ENCODE peak calls at places on chromosomes 13 and 19, in eight cellular contexts. Y is hepatocyte, O is epithelial cell of esophagus, W is nephron progenitor cell, U is fibroblast of mammary gland, H is kidney epithelial cell, R is stomach, C is glutamatergic neuron. N is an unnamed sample.

GRCh38 chr13:113669871-113670341 is 2.9 kb downstream of the GRK1 start:
- DNase-seq in W (no peak), U (no peak), C (peak; percentile 6), H (no peak), O (no peak), Y (no peak), R (peak; percentile 24), N (peak; percentile 85)

GRCh38 chr13:45365558-45365885 is 24.5 kb upstream of the TPT1 start:
- DNase-seq in C (no peak), R (no peak), Y (no peak), U (no peak), O (peak; percentile 84), H (no peak), W (no peak), N (no peak)

GRCh38 chr13:26941345-26942174 is 181.0 kb upstream of the GPR12 start:
- DNase-seq in U (peak; percentile 76), W (no peak), Y (peak; percentile 52), H (no peak), R (no peak), C (no peak), O (peak; percentile 45), N (no peak)

GRCh38 chr13:96785986-96786385 is 208.3 kb downstream of the OXGR1 start:
- DNase-seq in W (no peak), U (no peak), C (no peak), Y (no peak), H (no peak), O (no peak), R (no peak), N (no peak)

GRCh38 chr19:4186087-4186993 is 3.9 kb downstream of the ANKRD24 start:
- DNase-seq in R (peak; percentile 86), U (peak; percentile 69), Y (peak; percentile 88), C (peak; percentile 92), W (peak; percentile 94), O (peak; percentile 74), H (no peak), N (no peak)

GRCh38 chr19:46180701-46181385 is 32.8 kb downstream of the IGFL2 start:
- DNase-seq in R (no peak), U (peak; percentile 77), O (peak; percentile 85), Y (no peak), C (no peak), W (no peak), H (no peak), N (no peak)

GRCh38 chr13:42001580-42001979 is 40.7 kb upstream of the VWA8 start:
- DNase-seq in U (peak; percentile 85), Y (peak; percentile 58), W (peak; percentile 9), R (no peak), O (peak; percentile 83), H (peak; percentile 82), C (no peak), N (no peak)

GRCh38 chr13:57191667-57192066 is 24.7 kb downstream of the PRR20E start:
- DNase-seq in U (no peak), Y (no peak), O (no peak), R (no peak), C (no peak), H (no peak), W (no peak), N (no peak)

GRCh38 chr19:39680593-39680992 is 23.7 kb upstream of the LGALS14 start:
- DNase-seq in U (no peak), H (no peak), W (no peak), Y (no peak), C (no peak), O (no peak), R (no peak), N (no peak)

GRCh38 chr19:2077398-2077797 is 18.7 kb downstream of the MOB3A start:
- DNase-seq in R (no peak), Y (no peak), W (no peak), C (no peak), H (no peak), O (no peak), U (no peak), N (no peak)

GRCh38 chr13:114025432-114026127 is 51.7 kb upstream of the C13orf46 start:
- DNase-seq in H (no peak), O (no peak), W (peak; percentile 37), Y (no peak), U (peak; percentile 81), C (peak; percentile 30), R (no peak), N (no peak)

GRCh38 chr13:44921478-44921877 is 67.8 kb downstream of the NUFIP1 start:
- DNase-seq in U (no peak), Y (no peak), W (no peak), O (no peak), C (no peak), R (no peak), H (no peak), N (no peak)

GRCh38 chr19:3132971-3133792 is 2.7 kb upstream of the GNA15 start:
- DNase-seq in C (no peak), U (no peak), R (no peak), W (no peak), H (peak; percentile 49), Y (no peak), O (peak; percentile 31), N (no peak)

GRCh38 chr19:853014-853553 is 981 bp downstream of the ELANE start:
- DNase-seq in H (no peak), W (no peak), C (no peak), O (no peak), Y (no peak), U (no peak), R (no peak), N (no peak)

GRCh38 chr13:99086869-99087129 is 108.9 kb upstream of the DOCK9 start:
- DNase-seq in O (no peak), U (peak; percentile 15), W (no peak), H (no peak), Y (no peak), R (no peak), C (no peak), N (no peak)

GRCh38 chr19:23281663-23282276 is 31.6 kb upstream of the ZNF724 start:
- DNase-seq in O (no peak), C (no peak), Y (no peak), W (no peak), R (no peak), H (no peak), U (no peak), N (no peak)

GRCh38 chr19:41265376-41266153 is 1.4 kb downstream of the HNRNPUL1 start:
- DNase-seq in C (no peak), R (peak; percentile 27), W (peak; percentile 25), O (peak; percentile 24), H (no peak), Y (peak; percentile 55), U (peak; percentile 25), N (no peak)

GRCh38 chr19:54896036-54896435 is 9.9 kb upstream of the NCR1 start:
- DNase-seq in H (no peak), C (no peak), Y (no peak), R (no peak), O (no peak), W (no peak), U (no peak), N (no peak)

GRCh38 chr19:30870861-30871260 is 478.4 kb downstream of the TSHZ3 start:
- DNase-seq in O (peak; percentile 7), W (no peak), H (no peak), U (peak; percentile 1), C (peak; percentile 43), Y (peak; percentile 61), R (no peak), N (no peak)

GRCh38 chr13:109810761-109811510 is 24.6 kb upstream of the IRS2 start:
- DNase-seq in O (no peak), W (no peak), Y (no peak), R (no peak), H (no peak), U (no peak), C (no peak), N (no peak)

GRCh38 chr13:36475468-36475867 is 43.2 kb downstream of the CCNA1 start:
- DNase-seq in Y (no peak), O (peak; percentile 66), U (peak; percentile 28), W (no peak), R (no peak), H (no peak), C (no peak), N (no peak)
- TF ChIP-seq CTCF in Y (peak; percentile 4), O (peak; percentile 65), U (peak; percentile 24), W (no peak), R (no peak), H (peak; percentile 9), C (no peak), N (no peak)

GRCh38 chr13:93959796-93960533 is 519.5 kb downstream of the DCT start:
- DNase-seq in U (peak; percentile 49), R (no peak), W (no peak), Y (no peak), O (no peak), H (no peak), C (no peak), N (no peak)
- TF ChIP-seq CTCF in U (no peak), R (no peak), W (no peak), Y (no peak), O (no peak), H (no peak), C (no peak), N (no peak)

DNA sequence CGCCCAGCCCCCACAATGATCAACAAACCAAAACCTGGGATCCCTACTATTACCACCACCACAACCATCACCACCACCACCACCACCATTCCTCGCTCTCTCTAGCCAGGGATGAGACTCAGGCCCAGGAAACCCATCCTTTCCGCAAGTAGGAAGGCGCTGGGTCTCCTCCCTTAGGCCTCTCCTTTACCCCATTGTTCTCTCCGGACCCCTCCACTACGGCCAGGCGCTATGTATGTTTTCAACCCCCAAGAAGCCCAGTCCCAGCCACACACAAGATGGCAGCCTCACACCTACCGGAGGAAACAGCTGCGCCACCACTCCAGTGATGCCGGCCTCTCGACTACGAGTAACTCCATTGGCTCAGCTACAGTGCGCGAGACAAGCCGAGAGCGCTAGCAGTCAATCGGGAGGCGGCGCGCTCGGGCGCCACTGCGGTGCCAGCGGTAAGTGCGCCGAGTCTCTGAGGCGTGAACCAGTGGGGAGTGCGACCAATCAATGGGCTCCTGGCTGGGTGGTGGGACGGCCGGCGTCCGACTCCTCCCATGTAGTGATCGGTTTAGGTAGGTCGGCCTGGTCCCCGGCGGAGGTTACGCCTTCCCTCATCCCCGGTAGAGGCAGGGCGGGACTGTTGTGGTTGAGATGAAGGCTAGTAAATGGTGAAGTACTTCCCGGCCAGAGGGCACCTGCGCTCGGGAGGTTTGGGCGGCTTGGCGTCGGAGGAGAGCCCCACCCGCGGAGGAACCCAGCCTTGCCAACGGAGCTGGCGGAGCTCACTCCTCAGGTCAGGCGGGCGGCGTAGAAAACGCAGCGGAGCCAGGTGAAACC is at the start of the genes CAB39L and SETDB2:
- DNase-seq in C (peak; percentile 97), W (peak; percentile 94), O (peak; percentile 100), H (peak; percentile 96), U (peak; percentile 99), Y (peak; percentile 99), R (peak; percentile 99), N (peak; percentile 100)
- TF ChIP-seq CTCF in C (no peak), W (peak; percentile 14), O (peak; percentile 48), H (peak; percentile 40), U (peak; percentile 9), Y (peak; percentile 40), R (peak; percentile 36), N (peak; percentile 69)

DNA sequence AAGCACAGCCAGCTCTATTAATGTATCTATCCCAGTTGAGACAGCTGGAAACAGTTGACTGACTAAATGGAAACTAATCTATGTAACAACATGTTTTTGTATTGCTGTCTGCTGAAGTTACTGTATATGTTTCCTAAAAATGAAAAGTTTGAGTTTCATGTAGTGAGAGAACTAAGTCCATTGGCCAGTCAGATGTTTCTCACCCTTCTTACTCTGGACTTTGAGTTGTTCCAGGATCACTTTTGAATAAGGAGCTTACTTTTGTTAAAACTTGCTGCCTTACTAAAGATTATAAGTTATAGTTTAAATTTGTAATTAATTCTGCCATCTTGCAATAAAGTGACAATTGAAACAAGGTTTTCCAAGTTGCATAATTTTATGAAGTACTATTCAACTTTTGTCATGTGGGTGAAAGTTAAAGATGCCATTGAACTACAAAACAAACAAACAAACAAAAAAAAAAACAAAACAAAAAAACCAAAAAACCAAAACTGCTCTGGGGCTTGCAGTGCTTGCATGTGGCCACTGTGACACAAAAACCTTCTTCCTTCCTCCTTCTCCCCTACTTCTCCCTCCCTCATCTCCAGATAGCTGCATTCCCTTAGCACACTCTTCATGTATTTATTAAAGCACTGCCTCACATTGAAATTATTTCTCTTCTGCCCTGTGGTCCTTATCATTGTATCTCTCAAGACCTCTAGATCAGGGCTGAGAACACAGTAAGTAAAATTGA is 15.3 kb downstream of the WDFY2 start:
- DNase-seq in O (no peak), Y (no peak), H (no peak), U (no peak), W (no peak), C (no peak), R (no peak), N (no peak)
- TF ChIP-seq CTCF in O (peak; percentile 7), Y (no peak), H (no peak), U (no peak), W (no peak), C (no peak), R (no peak), N (peak; percentile 7)